ENCODE peak calls at places on chromosomes 2 and 18, in ten cellular contexts. One of them, this sample, is unnamed.

GRCh38 chr2:62643100-62643471 is 62.4 kb upstream of the EHBP1 start:
- DNase-seq in adrenal gland: no peak
- DNase-seq in NCI-H460: no peak
- DNase-seq in GM23248: no peak
- DNase-seq in NCI-H748 treated with DMSO at 0.1 percent for 48 hours: no peak
- DNase-seq in effector CD4-positive, alpha-beta T cell: no peak
- DNase-seq in substantia nigra: no peak
- DNase-seq in posterior vena cava: no peak
- DNase-seq in globus pallidus: no peak
- DNase-seq in T-helper 1 cell: no peak
- DNase-seq in this sample: no peak

GRCh38 chr2:191486584-191487320 is 191.2 kb upstream of the NABP1 start:
- DNase-seq in adrenal gland: no peak
- DNase-seq in NCI-H460: no peak
- DNase-seq in GM23248: peak; percentile 99
- DNase-seq in NCI-H748 treated with DMSO at 0.1 percent for 48 hours: no peak
- DNase-seq in effector CD4-positive, alpha-beta T cell: no peak
- DNase-seq in substantia nigra: no peak
- DNase-seq in posterior vena cava: no peak
- DNase-seq in globus pallidus: no peak
- DNase-seq in T-helper 1 cell: no peak
- DNase-seq in this sample: no peak

GRCh38 chr2:11738589-11739436 is 7.6 kb upstream of the LPIN1 start:
- DNase-seq in adrenal gland: peak; percentile 92
- DNase-seq in NCI-H460: peak; percentile 66
- DNase-seq in GM23248: peak; percentile 91
- DNase-seq in NCI-H748 treated with DMSO at 0.1 percent for 48 hours: no peak
- DNase-seq in effector CD4-positive, alpha-beta T cell: no peak
- DNase-seq in substantia nigra: peak; percentile 62
- DNase-seq in posterior vena cava: peak; percentile 93
- DNase-seq in globus pallidus: no peak
- DNase-seq in T-helper 1 cell: peak; percentile 39
- DNase-seq in this sample: peak; percentile 83

GRCh38 chr2:225737556-225737955 is 338.0 kb downstream of the NYAP2 start:
- DNase-seq in adrenal gland: no peak
- DNase-seq in NCI-H460: no peak
- DNase-seq in GM23248: peak; percentile 46
- DNase-seq in NCI-H748 treated with DMSO at 0.1 percent for 48 hours: no peak
- DNase-seq in effector CD4-positive, alpha-beta T cell: no peak
- DNase-seq in substantia nigra: no peak
- DNase-seq in posterior vena cava: no peak
- DNase-seq in globus pallidus: no peak
- DNase-seq in T-helper 1 cell: no peak
- DNase-seq in this sample: no peak

GRCh38 chr2:43054367-43054766 is 172.0 kb downstream of the ZFP36L2 start:
- DNase-seq in adrenal gland: no peak
- DNase-seq in NCI-H460: no peak
- DNase-seq in GM23248: no peak
- DNase-seq in NCI-H748 treated with DMSO at 0.1 percent for 48 hours: no peak
- DNase-seq in effector CD4-positive, alpha-beta T cell: no peak
- DNase-seq in substantia nigra: no peak
- DNase-seq in posterior vena cava: peak; percentile 79
- DNase-seq in globus pallidus: no peak
- DNase-seq in T-helper 1 cell: no peak
- DNase-seq in this sample: peak; percentile 63

GRCh38 chr2:176885661-176886060 is 326.9 kb upstream of the HNRNPA3 start:
- DNase-seq in adrenal gland: no peak
- DNase-seq in NCI-H460: no peak
- DNase-seq in GM23248: no peak
- DNase-seq in NCI-H748 treated with DMSO at 0.1 percent for 48 hours: no peak
- DNase-seq in effector CD4-positive, alpha-beta T cell: no peak
- DNase-seq in substantia nigra: no peak
- DNase-seq in posterior vena cava: no peak
- DNase-seq in globus pallidus: no peak
- DNase-seq in T-helper 1 cell: no peak
- DNase-seq in this sample: no peak

GRCh38 chr2:44949329-44950151 is 8.0 kb downstream of the SIX3 start:
- DNase-seq in adrenal gland: no peak
- DNase-seq in NCI-H460: no peak
- DNase-seq in GM23248: peak; percentile 74
- DNase-seq in NCI-H748 treated with DMSO at 0.1 percent for 48 hours: peak; percentile 34
- DNase-seq in effector CD4-positive, alpha-beta T cell: no peak
- DNase-seq in substantia nigra: no peak
- DNase-seq in posterior vena cava: peak; percentile 78
- DNase-seq in globus pallidus: peak; percentile 35
- DNase-seq in T-helper 1 cell: no peak
- DNase-seq in this sample: peak; percentile 61

GRCh38 chr2:239025081-239025801 is 177.4 kb downstream of the TWIST2 start:
- DNase-seq in adrenal gland: no peak
- DNase-seq in NCI-H460: peak; percentile 33
- DNase-seq in GM23248: peak; percentile 91
- DNase-seq in NCI-H748 treated with DMSO at 0.1 percent for 48 hours: no peak
- DNase-seq in effector CD4-positive, alpha-beta T cell: no peak
- DNase-seq in substantia nigra: no peak
- DNase-seq in posterior vena cava: peak; percentile 72
- DNase-seq in globus pallidus: no peak
- DNase-seq in T-helper 1 cell: no peak
- DNase-seq in this sample: peak; percentile 48

GRCh38 chr18:77009675-77010074 is 122.9 kb downstream of the MBP start:
- DNase-seq in adrenal gland: peak; percentile 39
- DNase-seq in NCI-H460: no peak
- DNase-seq in GM23248: no peak
- DNase-seq in NCI-H748 treated with DMSO at 0.1 percent for 48 hours: no peak
- DNase-seq in effector CD4-positive, alpha-beta T cell: no peak
- DNase-seq in substantia nigra: no peak
- DNase-seq in posterior vena cava: no peak
- DNase-seq in globus pallidus: no peak
- DNase-seq in T-helper 1 cell: no peak
- DNase-seq in this sample: no peak

GRCh38 chr2:12513339-12513738 is 203.4 kb upstream of the TRIB2 start:
- DNase-seq in adrenal gland: no peak
- DNase-seq in NCI-H460: no peak
- DNase-seq in GM23248: no peak
- DNase-seq in NCI-H748 treated with DMSO at 0.1 percent for 48 hours: no peak
- DNase-seq in effector CD4-positive, alpha-beta T cell: no peak
- DNase-seq in substantia nigra: no peak
- DNase-seq in posterior vena cava: no peak
- DNase-seq in globus pallidus: no peak
- DNase-seq in T-helper 1 cell: peak; percentile 39
- DNase-seq in this sample: no peak

GRCh38 chr2:234288974-234289455 is 207.9 kb downstream of the ARL4C start:
- DNase-seq in adrenal gland: peak; percentile 86
- DNase-seq in NCI-H460: peak; percentile 61
- DNase-seq in GM23248: peak; percentile 59
- DNase-seq in NCI-H748 treated with DMSO at 0.1 percent for 48 hours: peak; percentile 63
- DNase-seq in effector CD4-positive, alpha-beta T cell: peak; percentile 58
- DNase-seq in substantia nigra: peak; percentile 28
- DNase-seq in posterior vena cava: peak; percentile 88
- DNase-seq in globus pallidus: peak; percentile 29
- DNase-seq in T-helper 1 cell: peak; percentile 88
- DNase-seq in this sample: peak; percentile 80

GRCh38 chr2:28452534-28453081 is 43.3 kb upstream of the PLB1 start:
- DNase-seq in adrenal gland: peak; percentile 91
- DNase-seq in NCI-H460: peak; percentile 61
- DNase-seq in GM23248: peak; percentile 65
- DNase-seq in NCI-H748 treated with DMSO at 0.1 percent for 48 hours: peak; percentile 2
- DNase-seq in effector CD4-positive, alpha-beta T cell: peak; percentile 77
- DNase-seq in substantia nigra: peak; percentile 21
- DNase-seq in posterior vena cava: peak; percentile 94
- DNase-seq in globus pallidus: peak; percentile 17
- DNase-seq in T-helper 1 cell: peak; percentile 67
- DNase-seq in this sample: peak; percentile 87

GRCh38 chr18:21391074-21391673 is 149.1 kb downstream of the GREB1L start:
- DNase-seq in adrenal gland: no peak
- DNase-seq in NCI-H460: no peak
- DNase-seq in GM23248: peak; percentile 85
- DNase-seq in NCI-H748 treated with DMSO at 0.1 percent for 48 hours: peak; percentile 84
- DNase-seq in effector CD4-positive, alpha-beta T cell: no peak
- DNase-seq in substantia nigra: no peak
- DNase-seq in posterior vena cava: no peak
- DNase-seq in globus pallidus: no peak
- DNase-seq in T-helper 1 cell: no peak
- DNase-seq in this sample: no peak